ENCODE peak calls at places on chromosomes 12 and 14, in eight cellular contexts. M is effector memory CD8-positive, alpha-beta T cell; J is AG08396; U is brain microvascular endothelial cell; O is WTC11; K is AG10803; D is neural crest cell; Z is activated effector memory CD4-positive, alpha-beta T cell treated with Interleukin-2 at 50 U/mL for 16 hours. B is an unnamed sample.

GRCh38 chr12:6330192-6330591 is 11.7 kb downstream of the TNFRSF1A start:
- DNase-seq in D (no peak), M (no peak), J (no peak), K (no peak), O (no peak), Z (no peak), U (no peak), B (no peak)

GRCh38 chr12:121955258-121956040 is 37.1 kb downstream of the CFAP251 start:
- DNase-seq in M (no peak), Z (no peak), D (no peak), K (peak), O (no peak), J (peak), U (no peak), B (no peak)

GRCh38 chr14:62694075-62694474 is 351.2 kb downstream of the KCNH5 start:
- DNase-seq in K (peak), Z (no peak), M (no peak), J (peak), D (no peak), O (no peak), U (peak), B (no peak)

GRCh38 chr12:51323966-51324895 is at the start of gene BIN2:
- DNase-seq in Z (peak), M (peak), J (no peak), U (no peak), K (no peak), O (peak), D (no peak), B (no peak)

GRCh38 chr12:112905451-112906089 is 1.2 kb upstream of the OAS1 start:
- DNase-seq in U (no peak), M (no peak), Z (no peak), O (no peak), K (no peak), J (no peak), D (no peak), B (no peak)

GRCh38 chr14:30034049-30034635 is 106.5 kb upstream of the PRKD1 start:
- DNase-seq in O (no peak), U (no peak), M (no peak), J (peak), D (no peak), Z (no peak), K (peak), B (no peak)

GRCh38 chr14:61343471-61343870 is 22.1 kb downstream of the PRKCH start:
- DNase-seq in U (no peak), D (no peak), K (no peak), J (no peak), M (no peak), Z (no peak), O (no peak), B (no peak)

GRCh38 chr14:54488318-54488645 is 498 bp downstream of the GMFB start:
- DNase-seq in M (no peak), D (no peak), O (no peak), J (no peak), Z (no peak), U (no peak), K (no peak), B (no peak)

GRCh38 chr12:117468016-117468415 is 106.6 kb upstream of the NOS1 start:
- DNase-seq in D (no peak), J (no peak), U (no peak), M (no peak), O (no peak), Z (no peak), K (no peak), B (no peak)

GRCh38 chr14:74601982-74602381 is 10.1 kb downstream of the LTBP2 start:
- DNase-seq in D (no peak), O (no peak), Z (no peak), U (no peak), M (no peak), K (no peak), J (no peak), B (no peak)

GRCh38 chr14:54642950-54643695 is 76.2 kb downstream of the SAMD4A start:
- DNase-seq in O (no peak), D (no peak), K (peak), J (no peak), U (no peak), Z (no peak), M (no peak), B (no peak)

GRCh38 chr14:35044939-35045797 is 904 bp upstream of the FAM177A1 start:
- DNase-seq in O (no peak), Z (no peak), K (peak), J (peak), U (peak), D (no peak), M (no peak), B (no peak)

GRCh38 chr14:65332141-65332871 is 80.2 kb upstream of the FUT8 start:
- DNase-seq in U (no peak), O (no peak), D (no peak), Z (no peak), J (no peak), K (peak), M (no peak), B (no peak)

GRCh38 chr12:6052206-6052939 is 72.1 kb downstream of the VWF start:
- DNase-seq in M (no peak), J (no peak), K (no peak), O (no peak), U (no peak), Z (no peak), D (no peak), B (no peak)